ENCODE peak calls at places on chromosome 1, in eight cellular contexts. One of them, this sample, is unnamed.

GRCh38 chr1:208235983-208236761 is 8.0 kb downstream of the PLXNA2 start:
- DNase-seq in epithelial cell of esophagus: peak
- DNase-seq in body of pancreas: peak
- DNase-seq in GM06990: no peak
- DNase-seq in GM13977: no peak
- DNase-seq in endothelial cell: peak
- DNase-seq in astrocyte of the cerebellum: peak
- DNase-seq in Calu3: peak
- DNase-seq in this sample: no peak

GRCh38 chr1:154329551-154330131 is 4.3 kb downstream of the ATP8B2 start:
- DNase-seq in epithelial cell of esophagus: no peak
- DNase-seq in endothelial cell: no peak
- DNase-seq in astrocyte of the cerebellum: no peak
- DNase-seq in GM13977: no peak
- DNase-seq in Calu3: no peak
- DNase-seq in body of pancreas: no peak
- DNase-seq in GM06990: no peak
- DNase-seq in this sample: no peak

GRCh38 chr1:30957560-30958222 is 49.1 kb upstream of the SDC3 start:
- DNase-seq in astrocyte of the cerebellum: no peak
- DNase-seq in body of pancreas: no peak
- DNase-seq in GM13977: no peak
- DNase-seq in epithelial cell of esophagus: no peak
- DNase-seq in endothelial cell: no peak
- DNase-seq in GM06990: no peak
- DNase-seq in Calu3: no peak
- DNase-seq in this sample: no peak

GRCh38 chr1:171357179-171357578 is 43.2 kb downstream of the FMO4 start:
- DNase-seq in GM13977: no peak
- DNase-seq in astrocyte of the cerebellum: no peak
- DNase-seq in body of pancreas: no peak
- DNase-seq in endothelial cell: no peak
- DNase-seq in epithelial cell of esophagus: no peak
- DNase-seq in GM06990: no peak
- DNase-seq in Calu3: no peak
- DNase-seq in this sample: no peak

GRCh38 chr1:158496379-158496778 is 24.4 kb downstream of the OR10R2 start:
- DNase-seq in astrocyte of the cerebellum: no peak
- DNase-seq in Calu3: no peak
- DNase-seq in epithelial cell of esophagus: peak
- DNase-seq in body of pancreas: no peak
- DNase-seq in endothelial cell: no peak
- DNase-seq in GM13977: peak
- DNase-seq in GM06990: no peak
- DNase-seq in this sample: no peak

GRCh38 chr1:200838676-200839445 is 33.9 kb upstream of the GPR25 start:
- DNase-seq in GM13977: no peak
- DNase-seq in GM06990: no peak
- DNase-seq in astrocyte of the cerebellum: no peak
- DNase-seq in body of pancreas: no peak
- DNase-seq in epithelial cell of esophagus: peak
- DNase-seq in endothelial cell: no peak
- DNase-seq in Calu3: no peak
- DNase-seq in this sample: no peak

GRCh38 chr1:230195199-230195598 is 128.2 kb downstream of the GALNT2 start:
- DNase-seq in body of pancreas: no peak
- DNase-seq in GM06990: no peak
- DNase-seq in endothelial cell: no peak
- DNase-seq in epithelial cell of esophagus: no peak
- DNase-seq in astrocyte of the cerebellum: no peak
- DNase-seq in Calu3: no peak
- DNase-seq in GM13977: no peak
- DNase-seq in this sample: no peak

GRCh38 chr1:157156058-157156541 is 17.9 kb upstream of the ETV3 start:
- DNase-seq in astrocyte of the cerebellum: no peak
- DNase-seq in body of pancreas: peak
- DNase-seq in GM06990: peak
- DNase-seq in GM13977: peak
- DNase-seq in epithelial cell of esophagus: peak
- DNase-seq in Calu3: peak
- DNase-seq in endothelial cell: peak
- DNase-seq in this sample: peak

DNA sequence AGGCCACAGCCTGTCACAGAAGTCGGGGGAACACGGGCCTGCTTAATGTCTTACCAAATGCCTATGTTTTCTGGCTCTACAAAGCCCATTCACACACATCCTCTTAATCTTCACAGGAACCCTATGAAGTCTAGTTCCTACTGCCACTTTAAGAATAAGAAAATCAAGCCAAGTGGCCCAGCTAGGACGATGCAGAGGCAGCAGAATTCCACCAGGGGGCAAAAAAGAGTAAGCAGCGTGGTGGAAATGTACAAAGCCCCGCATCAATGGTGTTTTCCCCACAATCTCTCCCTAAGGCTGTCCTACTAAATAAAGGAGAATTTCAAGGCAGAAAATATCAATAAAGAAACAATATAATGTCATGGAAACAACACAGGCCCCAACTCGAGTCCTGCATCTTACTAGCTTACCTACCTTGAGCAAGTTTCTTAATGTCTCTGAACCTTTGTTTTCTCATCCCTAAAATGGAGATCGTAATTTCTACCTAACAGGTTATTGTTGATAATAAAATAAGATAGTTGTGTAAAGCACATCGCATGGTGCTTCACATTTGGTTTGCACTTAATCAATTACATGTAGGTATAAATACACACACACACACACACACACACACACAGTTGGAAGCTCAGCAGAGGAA is 21.4 kb downstream of the SEC16B start:
- DNase-seq in Calu3: peak
- DNase-seq in body of pancreas: peak
- DNase-seq in GM13977: peak
- DNase-seq in epithelial cell of esophagus: peak
- DNase-seq in endothelial cell: peak
- DNase-seq in astrocyte of the cerebellum: peak
- DNase-seq in GM06990: no peak
- DNase-seq in this sample: no peak
- TF ChIP-seq CTCF in Calu3: peak
- TF ChIP-seq CTCF in body of pancreas: peak
- TF ChIP-seq CTCF in GM13977: peak
- TF ChIP-seq CTCF in epithelial cell of esophagus: peak
- TF ChIP-seq CTCF in endothelial cell: peak
- TF ChIP-seq CTCF in astrocyte of the cerebellum: peak
- TF ChIP-seq CTCF in GM06990: peak
- TF ChIP-seq CTCF in this sample: peak

GRCh38 chr1:25816112-25816718 is 3.5 kb upstream of the MTFR1L start:
- DNase-seq in endothelial cell: no peak
- DNase-seq in Calu3: no peak
- DNase-seq in body of pancreas: no peak
- DNase-seq in GM06990: no peak
- DNase-seq in GM13977: no peak
- DNase-seq in epithelial cell of esophagus: no peak
- DNase-seq in astrocyte of the cerebellum: no peak
- DNase-seq in this sample: no peak

GRCh38 chr1:25813071-25813733 is 6.6 kb upstream of the MTFR1L start:
- DNase-seq in GM06990: no peak
- DNase-seq in astrocyte of the cerebellum: no peak
- DNase-seq in epithelial cell of esophagus: no peak
- DNase-seq in GM13977: no peak
- DNase-seq in body of pancreas: no peak
- DNase-seq in Calu3: no peak
- DNase-seq in endothelial cell: no peak
- DNase-seq in this sample: no peak

GRCh38 chr1:25814688-25815087 is 5.1 kb upstream of the MTFR1L start:
- DNase-seq in Calu3: no peak
- DNase-seq in astrocyte of the cerebellum: no peak
- DNase-seq in GM13977: no peak
- DNase-seq in epithelial cell of esophagus: no peak
- DNase-seq in body of pancreas: no peak
- DNase-seq in endothelial cell: no peak
- DNase-seq in GM06990: no peak
- DNase-seq in this sample: peak

GRCh38 chr1:25815208-25816111 is 4.3 kb upstream of the MTFR1L start:
- DNase-seq in astrocyte of the cerebellum: no peak
- DNase-seq in body of pancreas: no peak
- DNase-seq in epithelial cell of esophagus: no peak
- DNase-seq in Calu3: no peak
- DNase-seq in GM13977: no peak
- DNase-seq in GM06990: no peak
- DNase-seq in endothelial cell: no peak
- DNase-seq in this sample: no peak

DNA sequence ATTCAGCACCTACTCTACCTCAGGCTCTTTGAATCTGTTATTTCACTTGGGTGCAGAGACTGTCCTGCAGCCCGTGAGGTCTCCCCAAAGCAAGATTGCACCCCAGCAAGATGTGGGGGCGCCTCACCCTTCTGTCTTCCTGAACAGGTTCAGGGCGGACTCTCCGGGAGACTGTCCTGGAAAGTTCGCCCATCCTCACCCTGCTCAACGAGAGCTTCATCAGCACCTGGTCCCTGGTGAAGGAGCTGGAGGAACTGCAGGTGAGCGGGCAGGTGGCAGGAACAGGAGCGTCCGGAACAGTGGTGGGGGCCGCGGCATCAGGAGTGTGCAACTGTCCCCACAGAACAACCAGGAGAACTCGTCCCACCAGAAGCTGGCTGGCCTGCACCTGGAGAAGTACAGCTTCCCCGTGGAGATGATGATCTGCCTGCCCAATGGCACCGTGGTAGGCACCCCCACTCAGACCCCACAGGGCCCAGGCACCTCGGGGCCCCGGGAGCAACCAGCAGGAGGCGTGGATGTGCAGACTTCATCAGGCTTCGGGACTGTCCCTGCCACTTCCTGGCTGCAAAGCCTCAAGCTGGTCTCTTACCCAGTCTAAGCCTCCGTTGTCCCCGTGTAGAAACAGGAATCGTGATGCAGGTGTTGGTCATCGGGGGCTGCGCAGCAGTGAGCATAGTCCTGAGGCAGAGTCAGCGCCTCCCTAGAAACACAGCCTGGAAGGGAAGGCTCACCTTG is 5.9 kb upstream of the MTFR1L start:
- DNase-seq in GM06990: no peak
- DNase-seq in astrocyte of the cerebellum: no peak
- DNase-seq in epithelial cell of esophagus: no peak
- DNase-seq in body of pancreas: no peak
- DNase-seq in endothelial cell: no peak
- DNase-seq in Calu3: no peak
- DNase-seq in GM13977: no peak
- DNase-seq in this sample: no peak
- TF ChIP-seq CTCF in GM06990: peak
- TF ChIP-seq CTCF in astrocyte of the cerebellum: no peak
- TF ChIP-seq CTCF in epithelial cell of esophagus: no peak
- TF ChIP-seq CTCF in body of pancreas: no peak
- TF ChIP-seq CTCF in endothelial cell: no peak
- TF ChIP-seq CTCF in Calu3: no peak
- TF ChIP-seq CTCF in GM13977: peak
- TF ChIP-seq CTCF in this sample: no peak

GRCh38 chr1:86841120-86841519 is 72.8 kb downstream of the SELENOF start:
- DNase-seq in Calu3: no peak
- DNase-seq in astrocyte of the cerebellum: no peak
- DNase-seq in endothelial cell: no peak
- DNase-seq in GM06990: no peak
- DNase-seq in GM13977: no peak
- DNase-seq in body of pancreas: no peak
- DNase-seq in epithelial cell of esophagus: no peak
- DNase-seq in this sample: no peak

GRCh38 chr1:86849756-86850155 is 64.2 kb downstream of the SELENOF start:
- DNase-seq in endothelial cell: no peak
- DNase-seq in astrocyte of the cerebellum: no peak
- DNase-seq in GM06990: no peak
- DNase-seq in epithelial cell of esophagus: no peak
- DNase-seq in Calu3: no peak
- DNase-seq in body of pancreas: no peak
- DNase-seq in GM13977: no peak
- DNase-seq in this sample: no peak

GRCh38 chr1:86846166-86846647 is 67.7 kb downstream of the SELENOF start:
- DNase-seq in epithelial cell of esophagus: peak
- DNase-seq in Calu3: no peak
- DNase-seq in body of pancreas: no peak
- DNase-seq in endothelial cell: no peak
- DNase-seq in GM13977: no peak
- DNase-seq in GM06990: no peak
- DNase-seq in astrocyte of the cerebellum: peak
- DNase-seq in this sample: no peak

GRCh38 chr1:86848654-86849053 is 65.3 kb downstream of the SELENOF start:
- DNase-seq in endothelial cell: no peak
- DNase-seq in GM06990: no peak
- DNase-seq in Calu3: no peak
- DNase-seq in astrocyte of the cerebellum: no peak
- DNase-seq in GM13977: no peak
- DNase-seq in epithelial cell of esophagus: no peak
- DNase-seq in body of pancreas: no peak
- DNase-seq in this sample: no peak

GRCh38 chr1:86845514-86845913 is 68.4 kb downstream of the SELENOF start:
- DNase-seq in GM06990: no peak
- DNase-seq in endothelial cell: no peak
- DNase-seq in epithelial cell of esophagus: no peak
- DNase-seq in Calu3: no peak
- DNase-seq in GM13977: no peak
- DNase-seq in astrocyte of the cerebellum: no peak
- DNase-seq in body of pancreas: no peak
- DNase-seq in this sample: no peak
- TF ChIP-seq CTCF in GM06990: no peak
- TF ChIP-seq CTCF in endothelial cell: no peak
- TF ChIP-seq CTCF in epithelial cell of esophagus: no peak
- TF ChIP-seq CTCF in Calu3: no peak
- TF ChIP-seq CTCF in GM13977: no peak
- TF ChIP-seq CTCF in astrocyte of the cerebellum: no peak
- TF ChIP-seq CTCF in body of pancreas: no peak
- TF ChIP-seq CTCF in this sample: no peak

GRCh38 chr1:99806882-99807281 is 40.4 kb upstream of the FRRS1 start:
- DNase-seq in epithelial cell of esophagus: no peak
- DNase-seq in GM13977: no peak
- DNase-seq in Calu3: no peak
- DNase-seq in body of pancreas: no peak
- DNase-seq in astrocyte of the cerebellum: no peak
- DNase-seq in endothelial cell: no peak
- DNase-seq in GM06990: no peak
- DNase-seq in this sample: no peak

GRCh38 chr1:99808391-99809115 is 41.6 kb upstream of the AGL start:
- DNase-seq in GM13977: peak
- DNase-seq in GM06990: peak
- DNase-seq in endothelial cell: peak
- DNase-seq in body of pancreas: no peak
- DNase-seq in astrocyte of the cerebellum: peak
- DNase-seq in epithelial cell of esophagus: peak
- DNase-seq in Calu3: peak
- DNase-seq in this sample: no peak

GRCh38 chr1:99814373-99814900 is 35.7 kb upstream of the AGL start:
- DNase-seq in Calu3: no peak
- DNase-seq in body of pancreas: no peak
- DNase-seq in epithelial cell of esophagus: peak
- DNase-seq in GM13977: no peak
- DNase-seq in endothelial cell: no peak
- DNase-seq in GM06990: no peak
- DNase-seq in astrocyte of the cerebellum: no peak
- DNase-seq in this sample: no peak

GRCh38 chr1:99811747-99812146 is 38.4 kb upstream of the AGL start:
- DNase-seq in GM06990: no peak
- DNase-seq in endothelial cell: no peak
- DNase-seq in epithelial cell of esophagus: no peak
- DNase-seq in astrocyte of the cerebellum: no peak
- DNase-seq in body of pancreas: no peak
- DNase-seq in GM13977: no peak
- DNase-seq in Calu3: no peak
- DNase-seq in this sample: no peak

DNA sequence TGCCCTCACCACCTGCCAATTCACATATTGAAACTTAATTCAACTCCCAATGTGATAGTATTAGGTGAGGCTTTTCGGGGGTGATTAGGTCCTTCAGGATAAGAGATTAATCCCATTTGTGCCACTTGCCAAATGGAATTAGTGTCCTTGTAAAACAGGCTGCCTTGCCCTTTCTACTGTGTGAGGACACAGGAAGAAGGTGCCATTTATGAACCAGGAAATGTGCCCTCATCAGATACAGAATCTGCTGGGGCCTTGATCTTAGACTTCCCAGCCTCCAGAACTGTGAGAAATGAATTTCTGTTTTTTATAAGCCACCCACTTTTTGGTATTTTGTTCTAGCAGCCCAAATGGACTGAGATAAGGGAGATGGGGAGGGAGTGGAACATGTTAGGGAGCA is 39.1 kb upstream of the AGL start:
- DNase-seq in GM06990: no peak
- DNase-seq in epithelial cell of esophagus: no peak
- DNase-seq in astrocyte of the cerebellum: no peak
- DNase-seq in body of pancreas: no peak
- DNase-seq in Calu3: no peak
- DNase-seq in endothelial cell: no peak
- DNase-seq in GM13977: no peak
- DNase-seq in this sample: no peak
- TF ChIP-seq CTCF in GM06990: no peak
- TF ChIP-seq CTCF in epithelial cell of esophagus: no peak
- TF ChIP-seq CTCF in astrocyte of the cerebellum: no peak
- TF ChIP-seq CTCF in body of pancreas: no peak
- TF ChIP-seq CTCF in Calu3: no peak
- TF ChIP-seq CTCF in endothelial cell: no peak
- TF ChIP-seq CTCF in GM13977: no peak
- TF ChIP-seq CTCF in this sample: no peak